ENCODE peak calls at places on chromosomes 6 and 20, in ten cellular contexts. N is lung; A is cardiac muscle cell; O is neural progenitor cell; X is aorta; Z is CD8-positive, alpha-beta T cell; S is psoas muscle; D is heart right ventricle; T is uterus; C is adipocyte. V is an unnamed sample.

GRCh38 chr6:150813319-150813992 is 52.0 kb upstream of the MTHFD1L start:
- DNase-seq in D (no peak), N (no peak), X (no peak), A (peak; percentile 34), S (no peak), T (no peak), O (no peak), C (peak; percentile 36), Z (no peak), V (no peak)

GRCh38 chr6:47221565-47221964 is 88.1 kb downstream of the TNFRSF21 start:
- DNase-seq in T (no peak), S (no peak), Z (no peak), A (no peak), C (no peak), O (peak; percentile 16), D (no peak), N (no peak), X (no peak), V (no peak)

GRCh38 chr20:48051810-48052491 is 266.7 kb upstream of the SULF2 start:
- DNase-seq in Z (no peak), N (no peak), A (peak; percentile 94), T (no peak), D (no peak), C (peak; percentile 88), X (no peak), S (no peak), O (no peak), V (no peak)

GRCh38 chr6:12555267-12555666 is 161.3 kb upstream of the PHACTR1 start:
- DNase-seq in Z (no peak), N (no peak), T (no peak), A (peak; percentile 90), S (no peak), X (no peak), C (peak; percentile 80), D (no peak), O (no peak), V (no peak)

GRCh38 chr6:146876271-146877151 is 277.7 kb downstream of the ADGB start:
- DNase-seq in N (no peak), X (no peak), C (no peak), Z (no peak), D (no peak), S (no peak), O (no peak), A (peak; percentile 70), T (no peak), V (no peak)

GRCh38 chr6:116444991-116445566 is 16.1 kb upstream of the CALHM6 start:
- DNase-seq in A (no peak), Z (no peak), D (no peak), T (no peak), N (no peak), C (no peak), X (no peak), S (no peak), O (no peak), V (no peak)

GRCh38 chr6:9250852-9251251 is 815.5 kb upstream of the SLC35B3 start:
- DNase-seq in S (no peak), D (no peak), O (peak; percentile 85), Z (no peak), N (no peak), A (peak; percentile 63), X (no peak), T (no peak), C (peak; percentile 61), V (peak; percentile 35)

GRCh38 chr20:19880256-19881079 is 122.4 kb downstream of the RIN2 start:
- DNase-seq in Z (no peak), X (no peak), T (no peak), S (no peak), A (peak; percentile 79), C (peak; percentile 28), O (no peak), N (no peak), D (no peak), V (no peak)

GRCh38 chr6:67908377-67908776 is 726.7 kb upstream of the ADGRB3 start:
- DNase-seq in D (no peak), A (no peak), T (no peak), N (no peak), C (no peak), Z (no peak), X (no peak), S (no peak), O (no peak), V (no peak)

GRCh38 chr20:58981564-58982364 is 708 bp downstream of the NELFCD start:
- DNase-seq in Z (no peak), N (no peak), A (no peak), T (no peak), X (no peak), D (no peak), S (no peak), O (no peak), C (peak; percentile 39), V (peak; percentile 71)

GRCh38 chr20:25253606-25254275 is 5.9 kb downstream of the PYGB start:
- DNase-seq in S (no peak), C (no peak), Z (no peak), D (no peak), N (no peak), T (no peak), X (no peak), O (no peak), A (peak; percentile 57), V (no peak)

GRCh38 chr20:25252686-25253421 is 5.0 kb downstream of the PYGB start:
- DNase-seq in D (no peak), Z (no peak), X (no peak), O (no peak), S (no peak), C (no peak), N (no peak), A (no peak), T (no peak), V (no peak)

GRCh38 chr20:25251558-25251957 is 3.7 kb downstream of the PYGB start:
- DNase-seq in D (no peak), S (no peak), T (no peak), X (no peak), N (no peak), O (peak; percentile 65), Z (no peak), C (peak; percentile 43), A (no peak), V (no peak)

GRCh38 chr20:25251019-25251418 is 3.1 kb downstream of the PYGB start:
- DNase-seq in Z (no peak), O (no peak), D (no peak), A (no peak), S (no peak), N (no peak), T (no peak), X (no peak), C (no peak), V (no peak)

DNA sequence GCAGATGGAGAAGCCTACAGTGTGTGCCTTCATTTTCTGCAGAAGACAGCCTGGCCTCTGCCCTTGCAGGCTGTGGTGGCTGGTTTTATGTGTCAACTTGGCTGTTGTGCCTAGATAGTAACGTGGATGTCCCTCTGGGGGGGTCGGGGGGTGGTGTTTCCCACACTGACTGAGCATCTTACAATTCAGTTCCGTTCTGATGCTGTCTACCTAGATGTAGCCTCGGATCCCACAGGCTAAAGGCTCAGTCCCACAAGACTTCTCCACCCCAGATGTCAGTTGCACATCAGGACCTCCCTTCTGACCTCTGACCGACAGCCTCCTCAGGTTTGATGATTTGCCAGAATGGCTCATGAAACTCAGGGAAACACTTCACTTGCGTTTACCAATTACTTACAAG is 4.3 kb downstream of the PYGB start:
- DNase-seq in O (no peak), Z (no peak), S (no peak), A (no peak), D (no peak), X (no peak), N (no peak), T (no peak), C (no peak), V (no peak)
- H3K4me3 ChIP-seq in O (no peak overlapping the region), Z (no peak overlapping the region), S (no peak overlapping the region), A (no peak overlapping the region), D (peak overlapping the region; percentile 95), X (no peak overlapping the region), N (no peak overlapping the region), T (no peak overlapping the region), C (peak overlapping the region; percentile 36), V (no peak overlapping the region)

GRCh38 chr20:23375827-23376226 is 13.8 kb downstream of the GZF1 start:
- DNase-seq in S (no peak), C (no peak), X (no peak), T (no peak), A (no peak), Z (no peak), D (no peak), O (no peak), N (no peak), V (no peak)

GRCh38 chr20:23374441-23374840 is 12.5 kb downstream of the GZF1 start:
- DNase-seq in A (no peak), X (no peak), D (no peak), O (no peak), C (no peak), N (no peak), S (no peak), T (no peak), Z (no peak), V (no peak)

DNA sequence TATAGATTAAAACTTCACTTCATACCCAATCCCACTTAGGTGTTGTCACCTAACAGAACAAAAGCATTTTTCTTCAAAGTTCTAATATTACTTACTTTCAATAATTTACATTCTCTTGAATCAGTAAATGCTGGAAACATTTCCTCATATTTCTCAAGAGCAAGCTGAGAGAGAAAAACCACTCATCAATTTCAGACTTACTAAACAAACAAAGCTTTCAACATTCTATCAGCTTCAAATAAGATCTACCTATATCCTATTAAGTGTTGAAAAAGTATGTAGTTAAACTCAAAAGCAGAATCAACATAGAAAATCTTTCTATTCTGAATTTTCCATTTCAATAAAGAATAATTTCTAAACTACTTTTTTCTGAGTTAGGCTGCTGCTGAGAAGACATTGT is 17.8 kb downstream of the GZF1 start:
- DNase-seq in N (no peak), C (no peak), Z (no peak), X (no peak), S (no peak), O (no peak), T (no peak), D (no peak), A (no peak), V (no peak)
- H3K36me3 ChIP-seq in N (peaks cover 13% of the 10 kb centered on the region), C (peaks cover 81% of the 10 kb centered on the region), Z (peaks cover 9% of the 10 kb centered on the region), X (peaks cover 6% of the 10 kb centered on the region), S (peaks cover 4% of the 10 kb centered on the region), O (peaks cover 13% of the 10 kb centered on the region), T (no peaks in the 10 kb centered on the region), D (peaks cover 11% of the 10 kb centered on the region), A (peaks cover 29% of the 10 kb centered on the region), V (peaks cover 9% of the 10 kb centered on the region)

GRCh38 chr6:45956663-45957062 is 59.0 kb downstream of the CLIC5 start:
- DNase-seq in C (no peak), S (no peak), X (no peak), O (no peak), T (no peak), Z (no peak), N (no peak), A (no peak), D (no peak), V (no peak)
- H3K27me3 ChIP-seq in C (peaks cover 40% of the 10 kb centered on the region), S (no peaks in the 10 kb centered on the region), X (no peaks in the 10 kb centered on the region), O (no peaks in the 10 kb centered on the region), T (no peaks in the 10 kb centered on the region), Z (no peaks in the 10 kb centered on the region), N (no peaks in the 10 kb centered on the region), A (no peaks in the 10 kb centered on the region), D (no peaks in the 10 kb centered on the region), V (no peaks in the 10 kb centered on the region)

DNA sequence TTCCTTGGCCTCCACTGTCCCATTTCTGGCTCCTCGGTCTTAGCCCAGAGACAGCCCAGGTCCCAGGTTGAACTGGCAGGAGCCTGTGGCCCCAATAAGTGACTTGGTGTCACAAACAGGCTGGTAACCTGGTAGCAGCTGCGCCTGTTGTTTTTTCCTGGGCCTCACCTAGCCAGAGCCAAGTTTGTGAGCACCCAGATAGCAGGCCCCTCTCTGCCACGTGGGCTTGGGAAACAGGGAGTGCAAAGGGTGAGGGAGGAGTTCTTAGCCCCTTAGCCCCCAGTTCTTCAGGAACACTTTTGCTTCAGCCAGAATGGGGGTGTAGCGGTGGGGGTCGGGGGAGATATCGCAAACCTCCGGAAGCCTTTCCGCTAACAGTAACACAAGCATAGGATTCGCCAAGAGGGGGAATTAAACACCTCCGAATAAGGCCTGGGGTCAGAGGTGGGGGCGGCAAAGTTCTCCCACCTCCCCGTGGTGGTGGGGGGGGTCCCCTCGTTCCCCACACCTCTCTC is 760 bp downstream of the C6orf132 start:
- DNase-seq in C (no peak), A (no peak), S (no peak), Z (no peak), O (no peak), N (no peak), X (no peak), T (no peak), D (no peak), V (no peak)
- H3K4me3 ChIP-seq in C (peak overlapping the region; percentile 74), A (peak overlapping the region; percentile 48), S (peak overlapping the region; percentile 53), Z (no peak overlapping the region), O (peak overlapping the region; percentile 79), N (peak overlapping the region; percentile 50), X (no peak overlapping the region), T (no peak overlapping the region), D (peak overlapping the region; percentile 56), V (peak overlapping the region; percentile 71)